ENCODE peak calls at places on chromosomes 12 and 14, in four cellular contexts. H, L, G and B are unnamed samples.
A peak's percentile ranks its signal among the peaks of the same experiment; 100 is the strongest.

GRCh38 chr12:68358532-68359485 is 26.6 kb upstream of the MDM1 start:
- DNase-seq in H (peak; percentile 91), L (peak; percentile 77), G (peak; percentile 69), B (peak; percentile 31)

GRCh38 chr12:47794679-47795078 is 21.6 kb downstream of the SLC48A1 start:
- DNase-seq in H (no peak), L (no peak), G (no peak), B (no peak)

GRCh38 chr14:85607571-85608219 is 77.8 kb downstream of the FLRT2 start:
- DNase-seq in H (peak; percentile 89), L (peak; percentile 8), G (no peak), B (no peak)

GRCh38 chr14:24879661-24880381 is 170.1 kb downstream of the STXBP6 start:
- DNase-seq in H (no peak), L (no peak), G (no peak), B (no peak)

GRCh38 chr14:99679543-99679942 is 4.6 kb upstream of the CYP46A1 start:
- DNase-seq in H (no peak), L (no peak), G (no peak), B (no peak)

GRCh38 chr14:53927171-53927570 is 29.5 kb downstream of the BMP4 start:
- DNase-seq in H (no peak), L (peak; percentile 30), G (no peak), B (peak; percentile 42)

GRCh38 chr12:52867152-52867551 is 18.4 kb upstream of the KRT78 start:
- DNase-seq in H (no peak), L (no peak), G (no peak), B (no peak)

GRCh38 chr14:67602995-67603545 is 3.0 kb upstream of the PIGH start:
- DNase-seq in H (peak; percentile 57), L (no peak), G (no peak), B (no peak)

GRCh38 chr12:71125949-71126348 is 31.9 kb downstream of the TSPAN8 start:
- DNase-seq in H (no peak), L (no peak), G (no peak), B (no peak)

GRCh38 chr14:54610051-54610977 is 43.4 kb downstream of the SAMD4A start:
- DNase-seq in H (peak; percentile 58), L (no peak), G (no peak), B (no peak)

GRCh38 chr12:52870361-52871290 is 21.8 kb upstream of the KRT78 start:
- DNase-seq in H (peak; percentile 59), L (peak; percentile 63), G (peak; percentile 87), B (peak; percentile 43)

GRCh38 chr12:57010627-57011224 is 4.4 kb upstream of the ZBTB39 start:
- DNase-seq in H (no peak), L (no peak), G (no peak), B (no peak)

GRCh38 chr12:97552410-97553050 is 89.9 kb downstream of the RMST start:
- DNase-seq in H (peak; percentile 1), L (no peak), G (no peak), B (no peak)

GRCh38 chr14:66104486-66104885 is 381.7 kb upstream of the CCDC196 start:
- DNase-seq in H (no peak), L (no peak), G (no peak), B (no peak)

GRCh38 chr14:68421116-68421515 is 371.8 kb downstream of the ZFP36L1 start:
- DNase-seq in H (peak; percentile 16), L (no peak), G (no peak), B (no peak)

GRCh38 chr14:105483300-105484068 is 3.2 kb upstream of the CRIP1 start:
- DNase-seq in H (no peak), L (no peak), G (no peak), B (no peak)

GRCh38 chr12:126389215-126389841 is 1324.1 kb downstream of the AACS start:
- DNase-seq in H (no peak), L (peak; percentile 46), G (no peak), B (peak; percentile 75)

GRCh38 chr12:74598819-74599218 is 61.2 kb downstream of the ATXN7L3B start:
- DNase-seq in H (no peak), L (peak; percentile 46), G (no peak), B (no peak)

GRCh38 chr14:45610303-45610702 is 357.3 kb upstream of the MIS18BP1 start:
- DNase-seq in H (peak; percentile 39), L (peak; percentile 12), G (no peak), B (no peak)

GRCh38 chr12:59928416-59928815 is 332.6 kb downstream of the SLC16A7 start:
- DNase-seq in H (no peak), L (no peak), G (no peak), B (no peak)